ENCODE peak calls at places on chromosomes 1 and 21, in six cellular contexts. P, R, F, X, D and B are unnamed samples.

GRCh38 chr1:221829327-221830011 is 87.6 kb upstream of the DUSP10 start:
- DNase-seq in P (peak), R (no peak), F (no peak), X (no peak), D (peak), B (peak)

GRCh38 chr21:21751286-21751685 is 753.1 kb downstream of the NCAM2 start:
- DNase-seq in P (no peak), R (no peak), F (no peak), X (no peak), D (no peak), B (no peak)

GRCh38 chr21:46618738-46619369 is 14.0 kb upstream of the S100B start:
- DNase-seq in P (no peak), R (no peak), F (no peak), X (no peak), D (no peak), B (no peak)

GRCh38 chr1:42214447-42214871 is 49.9 kb upstream of the GUCA2A start:
- DNase-seq in P (peak), R (no peak), F (peak), X (no peak), D (peak), B (peak)

GRCh38 chr1:36753451-36753850 is 270.7 kb upstream of the CSF3R start:
- DNase-seq in P (no peak), R (no peak), F (no peak), X (no peak), D (no peak), B (no peak)

GRCh38 chr21:35350965-35351364 is 301.9 kb upstream of the RUNX1 start:
- DNase-seq in P (no peak), R (no peak), F (no peak), X (no peak), D (no peak), B (no peak)

GRCh38 chr1:188170446-188170845 is 1341.7 kb downstream of the PLA2G4A start:
- DNase-seq in P (no peak), R (no peak), F (no peak), X (no peak), D (no peak), B (no peak)

GRCh38 chr1:167904641-167905040 is 9.3 kb downstream of the ADCY10 start:
- DNase-seq in P (peak), R (no peak), F (no peak), X (no peak), D (peak), B (no peak)

GRCh38 chr1:30915491-30916230 is 7.1 kb upstream of the SDC3 start:
- DNase-seq in P (no peak), R (no peak), F (no peak), X (no peak), D (no peak), B (no peak)

GRCh38 chr1:202564958-202565497 is 145.2 kb downstream of the SYT2 start:
- DNase-seq in P (no peak), R (no peak), F (no peak), X (no peak), D (no peak), B (no peak)

GRCh38 chr1:44553771-44554170 is 120.5 kb downstream of the TMEM53 start:
- DNase-seq in P (peak), R (no peak), F (peak), X (no peak), D (peak), B (no peak)

GRCh38 chr1:244836135-244836521 is 670 bp downstream of the COX20 start:
- DNase-seq in P (peak), R (no peak), F (peak), X (no peak), D (peak), B (no peak)

GRCh38 chr1:206885341-206886060 is 11.7 kb upstream of the IL24 start:
- DNase-seq in P (no peak), R (no peak), F (no peak), X (no peak), D (peak), B (no peak)

GRCh38 chr21:31132574-31133242 is 94.4 kb upstream of the KRTAP19-8 start:
- DNase-seq in P (no peak), R (no peak), F (no peak), X (no peak), D (peak), B (peak)

GRCh38 chr1:184078564-184079107 is 27.1 kb downstream of the TSEN15 start:
- DNase-seq in P (no peak), R (no peak), F (peak), X (no peak), D (peak), B (no peak)

GRCh38 chr21:38258803-38259485 is 2.2 kb downstream of the KCNJ15 start:
- DNase-seq in P (peak), R (no peak), F (peak), X (no peak), D (peak), B (no peak)

GRCh38 chr1:94926365-94926914 is 470 bp downstream of the CNN3 start:
- DNase-seq in P (peak), R (peak), F (peak), X (peak), D (peak), B (no peak)

GRCh38 chr1:22184454-22184853 is 41.6 kb upstream of the WNT4 start:
- DNase-seq in P (no peak), R (no peak), F (no peak), X (no peak), D (no peak), B (no peak)

GRCh38 chr21:36506482-36506881 is 26.6 kb upstream of the CLDN14 start:
- DNase-seq in P (no peak), R (no peak), F (no peak), X (no peak), D (no peak), B (no peak)

GRCh38 chr1:180301135-180301737 is 71.2 kb downstream of the LHX4 start:
- DNase-seq in P (no peak), R (no peak), F (no peak), X (no peak), D (peak), B (no peak)

GRCh38 chr1:23553206-23553895 is 6.0 kb downstream of the ID3 start:
- DNase-seq in P (no peak), R (no peak), F (no peak), X (no peak), D (no peak), B (no peak)

GRCh38 chr1:88001460-88001859 is 672.8 kb downstream of the LMO4 start:
- DNase-seq in P (peak), R (no peak), F (no peak), X (no peak), D (peak), B (no peak)

GRCh38 chr1:70805641-70806040 is 242.0 kb downstream of the PTGER3 start:
- DNase-seq in P (no peak), R (no peak), F (no peak), X (no peak), D (no peak), B (no peak)

GRCh38 chr1:214328770-214329455 is 48.0 kb downstream of the SMYD2 start:
- DNase-seq in P (peak), R (peak), F (peak), X (peak), D (peak), B (peak)

GRCh38 chr1:35714921-35715567 is 3.6 kb downstream of the C1orf216 start:
- DNase-seq in P (no peak), R (no peak), F (no peak), X (no peak), D (no peak), B (no peak)

GRCh38 chr1:30085814-30086770 is 637.3 kb downstream of the MATN1 start:
- DNase-seq in P (peak), R (peak), F (peak), X (peak), D (peak), B (no peak)

GRCh38 chr1:62951441-62951840 is 167.5 kb downstream of the ATG4C start:
- DNase-seq in P (no peak), R (no peak), F (no peak), X (no peak), D (no peak), B (no peak)

GRCh38 chr21:35371217-35371616 is 322.1 kb upstream of the RUNX1 start:
- DNase-seq in P (no peak), R (no peak), F (no peak), X (no peak), D (no peak), B (no peak)

GRCh38 chr1:225450491-225451191 is 22.8 kb upstream of the LBR start:
- DNase-seq in P (peak), R (no peak), F (no peak), X (no peak), D (no peak), B (no peak)

GRCh38 chr1:93701619-93702018 is 20.0 kb upstream of the BCAR3 start:
- DNase-seq in P (peak), R (no peak), F (peak), X (no peak), D (peak), B (peak)

GRCh38 chr1:67684526-67685066 is 405 bp upstream of the GADD45A start:
- DNase-seq in P (no peak), R (no peak), F (no peak), X (no peak), D (no peak), B (no peak)

GRCh38 chr21:42118901-42119300 is 47.8 kb downstream of the UMODL1 start:
- DNase-seq in P (no peak), R (no peak), F (no peak), X (no peak), D (no peak), B (no peak)

GRCh38 chr1:22575532-22576147 is 12.4 kb downstream of the EPHA8 start:
- DNase-seq in P (no peak), R (no peak), F (no peak), X (no peak), D (no peak), B (no peak)

GRCh38 chr1:11384170-11384554 is 94.8 kb upstream of the DISP3 start:
- DNase-seq in P (no peak), R (no peak), F (no peak), X (no peak), D (peak), B (no peak)

GRCh38 chr21:46183910-46184624 is at the start of gene SPATC1L:
- DNase-seq in P (no peak), R (peak), F (peak), X (peak), D (peak), B (peak)

GRCh38 chr1:210540288-210540687 is 211.6 kb downstream of the HHAT start:
- DNase-seq in P (no peak), R (no peak), F (no peak), X (no peak), D (no peak), B (no peak)

GRCh38 chr1:152961201-152961891 is 9.1 kb upstream of the SPRR4 start:
- DNase-seq in P (no peak), R (no peak), F (no peak), X (no peak), D (no peak), B (no peak)

DNA sequence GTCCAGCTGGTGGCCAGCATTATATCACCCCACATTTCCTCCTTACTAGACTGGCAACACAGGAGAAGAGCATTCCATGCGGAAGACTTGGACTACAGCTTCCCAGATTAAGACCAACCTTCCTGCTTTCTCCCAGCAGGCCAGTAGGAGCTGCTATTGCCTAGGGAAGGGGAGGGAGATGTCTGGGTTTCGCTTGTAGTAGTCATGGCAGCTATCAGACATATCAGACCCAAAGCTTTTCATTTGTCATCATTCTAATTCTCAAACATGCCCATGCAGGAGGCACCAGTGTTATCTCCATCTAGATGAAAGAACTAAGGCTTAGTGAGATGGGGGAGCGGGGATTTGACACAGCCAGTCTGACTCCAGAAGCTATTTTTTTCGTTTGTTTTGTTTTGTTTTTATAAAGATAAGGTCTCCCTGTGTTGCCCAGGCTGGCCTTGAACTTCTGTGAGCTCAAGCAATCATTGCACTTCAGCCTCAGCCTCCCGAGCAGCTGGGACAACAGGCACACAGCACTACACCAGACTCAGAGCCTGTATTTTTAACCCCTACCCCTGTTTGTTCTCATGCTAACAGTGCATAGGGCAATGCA is 4.5 kb downstream of the PLA2G2A start:
- DNase-seq in P (peak), R (peak), F (peak), X (peak), D (peak), B (peak)
- TF ChIP-seq CTCF in P (peak), R (peak), F (peak), X (peak), D (peak), B (peak)

GRCh38 chr1:98991127-98992003 is 13.3 kb downstream of the PLPPR5 start:
- DNase-seq in P (peak), R (no peak), F (peak), X (no peak), D (peak), B (peak)
- TF ChIP-seq CTCF in P (peak), R (no peak), F (peak), X (no peak), D (peak), B (peak)

GRCh38 chr1:79497193-79497773 is 490.8 kb upstream of the ADGRL4 start:
- DNase-seq in P (peak), R (no peak), F (peak), X (no peak), D (peak), B (peak)
- TF ChIP-seq CTCF in P (peak), R (peak), F (peak), X (peak), D (peak), B (peak)

GRCh38 chr1:100523038-100523649 is 14.8 kb upstream of the GPR88 start:
- DNase-seq in P (no peak), R (no peak), F (no peak), X (no peak), D (no peak), B (no peak)
- TF ChIP-seq CTCF in P (no peak), R (no peak), F (no peak), X (no peak), D (no peak), B (no peak)

DNA sequence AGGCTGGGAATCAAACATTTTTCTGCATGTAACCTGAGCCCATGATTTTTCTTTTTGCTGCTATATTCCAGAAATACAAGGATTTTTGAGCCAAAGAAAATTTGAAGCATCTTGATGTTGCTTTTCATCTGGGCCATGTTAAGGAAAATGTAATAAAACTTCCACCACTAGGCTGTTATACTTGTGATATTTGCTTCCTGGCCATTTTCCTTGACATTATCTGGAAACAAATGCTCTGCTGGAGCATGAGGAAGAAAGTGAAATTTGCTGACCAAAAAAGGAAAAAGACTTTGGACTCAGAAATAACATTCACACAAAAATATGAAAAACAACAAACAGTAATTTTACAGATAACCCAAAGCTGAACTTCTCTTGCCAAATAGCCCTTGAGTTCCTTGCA is 344.6 kb downstream of the LMX1A start:
- DNase-seq in P (no peak), R (no peak), F (no peak), X (no peak), D (no peak), B (no peak)
- TF ChIP-seq CTCF in P (no peak), R (no peak), F (no peak), X (peak), D (no peak), B (no peak)

GRCh38 chr1:47449702-47450552 is 12.1 kb downstream of the FOXD2 start:
- DNase-seq in P (peak), R (peak), F (peak), X (no peak), D (peak), B (no peak)
- TF ChIP-seq CTCF in P (peak), R (peak), F (peak), X (peak), D (peak), B (peak)

GRCh38 chr1:169271094-169271493 is 96.5 kb downstream of the NME7 start:
- DNase-seq in P (no peak), R (no peak), F (peak), X (no peak), D (peak), B (no peak)
- TF ChIP-seq CTCF in P (no peak), R (peak), F (peak), X (peak), D (no peak), B (no peak)

GRCh38 chr1:218463194-218464156 is 118.3 kb downstream of the TGFB2 start:
- DNase-seq in P (peak), R (peak), F (peak), X (peak), D (peak), B (no peak)

GRCh38 chr1:218462591-218462990 is 117.5 kb downstream of the TGFB2 start:
- DNase-seq in P (no peak), R (no peak), F (no peak), X (no peak), D (peak), B (no peak)

GRCh38 chr1:218461351-218461750 is 116.2 kb downstream of the TGFB2 start:
- DNase-seq in P (no peak), R (no peak), F (no peak), X (no peak), D (no peak), B (no peak)

GRCh38 chr1:218460367-218460766 is 115.2 kb downstream of the TGFB2 start:
- DNase-seq in P (peak), R (no peak), F (peak), X (peak), D (peak), B (peak)

GRCh38 chr1:218462116-218462515 is 117.0 kb downstream of the TGFB2 start:
- DNase-seq in P (no peak), R (no peak), F (no peak), X (no peak), D (no peak), B (no peak)
- TF ChIP-seq CTCF in P (no peak), R (no peak), F (no peak), X (no peak), D (no peak), B (no peak)